ENCODE peak calls at places on chromosomes 5 and 9, in four cellular contexts. H, Q, R and B are unnamed samples.

GRCh38 chr9:102295188-102295587 is 556.7 kb upstream of the GRIN3A start:
- DNase-seq in H (no peak), Q (no peak), R (no peak), B (no peak)

GRCh38 chr5:63164838-63165237 is 586.2 kb downstream of the LRRC70 start:
- DNase-seq in Q (no peak), R (no peak), H (no peak), B (no peak)

GRCh38 chr5:78509145-78509865 is 139.3 kb downstream of the LHFPL2 start:
- DNase-seq in Q (no peak), H (no peak), R (no peak), B (no peak)

GRCh38 chr5:112703866-112704820 is 33.5 kb upstream of the APC start:
- DNase-seq in Q (no peak), R (no peak), H (no peak), B (peak; percentile 87)

GRCh38 chr5:36066540-36067210 is at the start of gene UGT3A2:
- DNase-seq in Q (peak; percentile 86), H (no peak), R (no peak), B (no peak)

GRCh38 chr5:57986746-57987145 is 473.1 kb downstream of the PLK2 start:
- DNase-seq in Q (no peak), R (no peak), H (no peak), B (no peak)

GRCh38 chr9:128554155-128554862 is 1.9 kb downstream of the SPTAN1 start:
- DNase-seq in Q (no peak), H (peak; percentile 85), R (no peak), B (peak; percentile 46)

GRCh38 chr5:95809414-95809960 is 13.0 kb downstream of the GLRX start:
- DNase-seq in Q (no peak), R (no peak), H (no peak), B (no peak)

GRCh38 chr5:80408475-80408875 is 611 bp downstream of the ZFYVE16 start:
- DNase-seq in R (no peak), Q (peak; percentile 21), H (peak; percentile 68), B (peak; percentile 67)

GRCh38 chr5:124755565-124755964 is 9.1 kb upstream of the ZNF608 start:
- DNase-seq in R (no peak), Q (no peak), H (peak; percentile 21), B (peak; percentile 68)

GRCh38 chr5:91194861-91195460 is 188.2 kb downstream of the ARRDC3 start:
- DNase-seq in R (no peak), H (no peak), Q (no peak), B (no peak)

GRCh38 chr9:109653470-109653869 is 126.5 kb upstream of the PALM2AKAP2 start:
- DNase-seq in Q (no peak), H (no peak), R (no peak), B (no peak)

GRCh38 chr9:109652112-109652511 is 127.9 kb upstream of the PALM2AKAP2 start:
- DNase-seq in H (no peak), R (no peak), Q (no peak), B (no peak)

GRCh38 chr9:109652971-109653370 is 127.0 kb upstream of the PALM2AKAP2 start:
- DNase-seq in R (no peak), Q (no peak), H (peak; percentile 5), B (no peak)
- TF ChIP-seq TAF1 in R (no peak), Q (no peak), H (no peak), B (no peak)

GRCh38 chr5:56080375-56081052 is 85.8 kb upstream of the IL6ST start:
- DNase-seq in R (no peak), Q (no peak), H (no peak), B (no peak)

GRCh38 chr5:56083286-56083854 is 88.6 kb upstream of the IL6ST start:
- DNase-seq in R (no peak), H (no peak), Q (no peak), B (no peak)

GRCh38 chr5:56088967-56089829 is 94.4 kb upstream of the IL6ST start:
- DNase-seq in Q (no peak), H (peak; percentile 65), R (peak; percentile 37), B (no peak)

GRCh38 chr5:56088431-56088949 is 93.7 kb upstream of the IL6ST start:
- DNase-seq in R (no peak), Q (no peak), H (no peak), B (no peak)

GRCh38 chr5:56085205-56085604 is 90.4 kb upstream of the IL6ST start:
- DNase-seq in H (no peak), Q (no peak), R (no peak), B (peak; percentile 38)
- TF ChIP-seq TAF1 in H (no peak), Q (no peak), R (no peak), B (no peak)

GRCh38 chr9:6843742-6844141 is 86.0 kb downstream of the KDM4C start:
- DNase-seq in R (no peak), Q (no peak), H (no peak), B (no peak)

GRCh38 chr9:6845128-6845826 is 87.5 kb downstream of the KDM4C start:
- DNase-seq in Q (no peak), H (peak; percentile 62), R (no peak), B (no peak)

GRCh38 chr9:6842584-6842947 is 84.8 kb downstream of the KDM4C start:
- DNase-seq in R (no peak), H (no peak), Q (no peak), B (no peak)

DNA sequence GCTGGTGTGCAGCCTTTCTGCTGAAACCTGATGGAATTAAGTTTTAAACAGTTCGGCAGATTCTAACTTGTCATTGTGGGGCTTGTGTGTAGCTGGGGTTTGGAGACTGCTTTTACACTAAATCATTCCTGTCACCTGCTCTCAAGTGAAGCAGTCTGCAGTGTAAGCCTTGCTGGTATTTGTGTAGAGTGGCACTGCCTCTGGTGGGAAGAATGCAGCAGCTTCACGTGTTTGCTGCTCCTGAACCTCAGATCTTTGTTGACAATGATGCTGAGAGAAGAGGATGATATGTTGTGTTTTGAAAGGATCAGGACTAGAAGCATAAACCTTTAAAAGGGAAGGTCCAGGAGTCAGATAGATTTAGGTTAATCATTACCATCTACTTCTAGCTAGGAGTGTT is 88.1 kb downstream of the KDM4C start:
- DNase-seq in R (no peak), H (peak; percentile 83), Q (peak; percentile 9), B (no peak)
- TF ChIP-seq TAF1 in R (no peak), H (no peak), Q (no peak), B (no peak)

GRCh38 chr9:89036862-89037261 is 45.6 kb downstream of the S1PR3 start:
- DNase-seq in R (no peak), Q (no peak), H (no peak), B (no peak)

GRCh38 chr9:89038354-89039091 is 47.3 kb downstream of the S1PR3 start:
- DNase-seq in H (no peak), R (no peak), Q (no peak), B (no peak)

GRCh38 chr9:89037325-89037724 is 46.1 kb downstream of the S1PR3 start:
- DNase-seq in Q (no peak), R (no peak), H (no peak), B (no peak)

GRCh38 chr9:89037891-89038290 is 46.6 kb downstream of the S1PR3 start:
- DNase-seq in R (no peak), H (no peak), Q (no peak), B (no peak)

GRCh38 chr9:89036383-89036782 is 45.1 kb downstream of the S1PR3 start:
- DNase-seq in Q (no peak), H (no peak), R (no peak), B (no peak)
- TF ChIP-seq TAF1 in Q (no peak), H (no peak), R (no peak), B (no peak)

GRCh38 chr5:28707706-28708105 is 1669.3 kb upstream of the CDH9 start:
- DNase-seq in Q (no peak), H (no peak), R (no peak), B (no peak)

GRCh38 chr5:28714887-28715286 is 1676.5 kb upstream of the CDH9 start:
- DNase-seq in H (no peak), Q (no peak), R (no peak), B (no peak)

GRCh38 chr5:28708472-28708871 is 1670.1 kb upstream of the CDH9 start:
- DNase-seq in H (no peak), Q (no peak), R (no peak), B (no peak)

GRCh38 chr5:28710360-28710759 is 1672.0 kb upstream of the CDH9 start:
- DNase-seq in R (no peak), Q (no peak), H (no peak), B (no peak)
- TF ChIP-seq TAF1 in R (no peak), Q (no peak), H (no peak), B (no peak)